ENCODE peak calls at places on chromosomes 11 and 22, in nine cellular contexts. R is cardiac septum; K is activated T-helper 1 cell treated with Interleukin-2 at 50 U/mL for 16 hours; N is skeletal muscle cell; Q is DMS 273 treated with DMSO at 0.1 percent for 48 hours; U is substantia nigra; V is T follicular helper cell; B is stimulated activated CD4-positive, alpha-beta T cell treated with anti-CD3 and anti-CD28 coated beads, Interleukin-15, amount 100 ng/mL, for 1 hour; L is CD4-positive, CD25-positive, alpha-beta regulatory T cell. I is an unnamed sample.

GRCh38 chr22:24119476-24119875 is 61.8 kb upstream of the SUSD2 start:
- DNase-seq in N (no peak), Q (no peak), L (no peak), U (no peak), R (no peak), K (no peak), B (no peak), V (no peak), I (no peak)

GRCh38 chr11:14359573-14360031 is 619 bp upstream of the RRAS2 start:
- DNase-seq in K (no peak), V (no peak), B (no peak), R (no peak), U (no peak), Q (no peak), N (no peak), L (no peak), I (no peak)

GRCh38 chr11:92915551-92915950 is 53.9 kb upstream of the MTNR1B start:
- DNase-seq in R (no peak), V (no peak), U (no peak), B (no peak), L (no peak), K (no peak), N (no peak), Q (no peak), I (no peak)

GRCh38 chr22:23263651-23264555 is 83.6 kb downstream of the BCR start:
- DNase-seq in L (peak; percentile 8), U (no peak), K (peak; percentile 17), Q (no peak), B (no peak), R (no peak), V (no peak), N (no peak), I (no peak)

GRCh38 chr11:27839226-27839913 is 139.1 kb upstream of the BDNF start:
- DNase-seq in B (no peak), U (no peak), N (no peak), R (no peak), K (no peak), Q (no peak), L (no peak), V (no peak), I (no peak)

GRCh38 chr11:30091728-30092127 is 74.9 kb upstream of the KCNA4 start:
- DNase-seq in K (no peak), N (no peak), U (no peak), Q (no peak), B (no peak), V (no peak), L (no peak), R (no peak), I (no peak)

GRCh38 chr11:58179648-58180047 is 9.2 kb upstream of the OR9Q2 start:
- DNase-seq in U (no peak), V (no peak), B (no peak), L (no peak), R (no peak), N (no peak), Q (no peak), K (no peak), I (no peak)

GRCh38 chr11:65108469-65109123 is 3.1 kb upstream of the TM7SF2 start:
- DNase-seq in Q (no peak), V (no peak), L (no peak), U (no peak), N (no peak), R (no peak), B (no peak), K (no peak), I (no peak)

GRCh38 chr11:129278586-129279319 is 86.6 kb upstream of the ARHGAP32 start:
- DNase-seq in Q (no peak), N (no peak), U (no peak), L (no peak), B (no peak), V (no peak), R (no peak), K (no peak), I (no peak)

GRCh38 chr22:46061431-46062231 is 84.7 kb upstream of the WNT7B start:
- DNase-seq in R (peak; percentile 71), U (no peak), L (no peak), N (no peak), B (no peak), K (no peak), Q (no peak), V (no peak), I (no peak)

GRCh38 chr11:102422817-102423725 is 29.5 kb downstream of the TMEM123 start:
- DNase-seq in L (no peak), R (no peak), Q (no peak), V (no peak), K (no peak), U (no peak), B (no peak), N (no peak), I (no peak)

GRCh38 chr22:31561970-31562369 is 65.6 kb downstream of the SFI1 start:
- DNase-seq in R (no peak), U (no peak), V (no peak), B (no peak), N (no peak), K (no peak), L (no peak), Q (no peak), I (no peak)

GRCh38 chr11:46288451-46288850 is 11.0 kb downstream of the CREB3L1 start:
- DNase-seq in N (no peak), U (no peak), B (no peak), R (no peak), K (no peak), V (no peak), Q (no peak), L (no peak), I (no peak)

GRCh38 chr11:1337647-1338007 is 28.2 kb upstream of the TOLLIP start:
- DNase-seq in U (no peak), V (no peak), N (no peak), K (no peak), L (no peak), B (no peak), Q (no peak), R (no peak), I (no peak)

GRCh38 chr11:115612331-115612730 is 108.1 kb upstream of the CADM1 start:
- DNase-seq in B (no peak), L (no peak), U (no peak), Q (no peak), K (no peak), N (no peak), R (no peak), V (no peak), I (no peak)

GRCh38 chr11:112810951-112811350 is 150.3 kb upstream of the NCAM1 start:
- DNase-seq in U (no peak), Q (no peak), L (no peak), K (no peak), V (no peak), N (no peak), R (no peak), B (no peak), I (no peak)

GRCh38 chr11:125073616-125074483 is 10.7 kb downstream of the SLC37A2 start:
- DNase-seq in K (no peak), B (no peak), U (no peak), Q (no peak), V (no peak), N (no peak), R (peak; percentile 33), L (no peak), I (no peak)

GRCh38 chr11:13423372-13423771 is 39.6 kb downstream of the BTBD10 start:
- DNase-seq in V (no peak), R (no peak), K (no peak), Q (no peak), B (no peak), L (no peak), U (no peak), N (no peak), I (no peak)

I was measured in GM13977.